ENCODE peak calls at places on chromosomes 4 and X, in five cellular contexts. T is cardiac fibroblast, Z is hepatocyte, U is mammary epithelial cell, E is Panc1. I is an unnamed sample.

GRCh38 chr4:89111833-89112563 is 665 bp downstream of the TIGD2 start:
- DNase-seq in T (peak), E (no peak), U (peak), Z (peak), I (peak)

GRCh38 chr4:142701017-142701416 is 145.1 kb downstream of the INPP4B start:
- DNase-seq in U (no peak), Z (no peak), T (no peak), E (no peak), I (no peak)

GRCh38 chr4:100288167-100288566 is 97.9 kb upstream of the DDIT4L start:
- DNase-seq in T (peak), E (no peak), Z (no peak), U (peak), I (no peak)

GRCh38 chr4:124970011-124970410 is 257.5 kb upstream of the ANKRD50 start:
- DNase-seq in T (peak), Z (no peak), E (no peak), U (peak), I (no peak)

GRCh38 chrX:150547511-150548115 is 20.8 kb upstream of the MTM1 start:
- DNase-seq in E (no peak), U (no peak), Z (peak), T (peak), I (no peak)

GRCh38 chrX:123169247-123169901 is 14.7 kb upstream of the GRIA3 start:
- DNase-seq in E (no peak), Z (peak), T (no peak), U (peak), I (no peak)

GRCh38 chr4:89136525-89136924 is 25.2 kb downstream of the TIGD2 start:
- DNase-seq in T (peak), Z (peak), E (no peak), U (peak), I (no peak)

GRCh38 chrX:37871626-37872302 is 24.4 kb upstream of the DYNLT3 start:
- DNase-seq in T (peak), Z (peak), E (peak), U (peak), I (peak)

GRCh38 chr4:3136454-3136853 is 62.0 kb downstream of the HTT start:
- DNase-seq in U (no peak), T (peak), Z (no peak), E (no peak), I (no peak)

GRCh38 chr4:125434136-125434535 is 119.4 kb downstream of the FAT4 start:
- DNase-seq in Z (no peak), U (no peak), E (no peak), T (peak), I (no peak)

GRCh38 chr4:119190354-119190753 is 22.2 kb upstream of the USP53 start:
- DNase-seq in U (no peak), T (no peak), E (no peak), Z (no peak), I (no peak)

GRCh38 chr4:97116511-97116910 is 1026.8 kb downstream of the STPG2 start:
- DNase-seq in T (no peak), Z (no peak), U (no peak), E (no peak), I (no peak)

GRCh38 chrX:16213970-16214369 is 46.7 kb downstream of the MAGEB17 start:
- DNase-seq in U (no peak), T (peak), Z (no peak), E (no peak), I (no peak)

GRCh38 chr4:186723207-186724047 is at the start of gene FAT1:
- DNase-seq in Z (peak), T (peak), U (peak), E (no peak), I (peak)

GRCh38 chrX:30904632-30905031 is 15.6 kb upstream of the TAB3 start:
- DNase-seq in Z (no peak), T (no peak), U (peak), E (no peak), I (peak)

GRCh38 chr4:34733185-34733916 is 1511.0 kb downstream of the ARAP2 start:
- DNase-seq in T (no peak), U (no peak), E (no peak), Z (peak), I (peak)

GRCh38 chrX:17036172-17036961 is 89.9 kb downstream of the REPS2 start:
- DNase-seq in U (no peak), T (no peak), E (no peak), Z (no peak), I (no peak)

GRCh38 chr4:89023140-89023539 is 33.8 kb downstream of the FAM13A start:
- DNase-seq in E (no peak), T (no peak), Z (no peak), U (no peak), I (peak)

GRCh38 chrX:35076061-35076460 is 133.5 kb downstream of the FAM47B start:
- DNase-seq in U (peak), T (no peak), E (no peak), Z (no peak), I (no peak)

GRCh38 chr4:150903603-150904002 is 111.5 kb downstream of the LRBA start:
- DNase-seq in T (no peak), E (no peak), U (no peak), Z (no peak), I (no peak)

GRCh38 chr4:128635939-128636551 is 173.5 kb upstream of the JADE1 start:
- DNase-seq in Z (no peak), E (no peak), T (no peak), U (no peak), I (no peak)

GRCh38 chr4:110589297-110589696 is 33.6 kb downstream of the PITX2 start:
- DNase-seq in U (no peak), T (peak), Z (no peak), E (no peak), I (peak)

GRCh38 chr4:167222098-167222497 is 12.2 kb downstream of the SPOCK3 start:
- DNase-seq in T (no peak), Z (no peak), U (no peak), E (no peak), I (no peak)

GRCh38 chr4:100299019-100299418 is 108.8 kb upstream of the DDIT4L start:
- DNase-seq in T (peak), U (peak), Z (peak), E (no peak), I (peak)

GRCh38 chr4:83083925-83084475 is 30.5 kb downstream of the PLAC8 start:
- DNase-seq in T (no peak), Z (no peak), E (no peak), U (no peak), I (peak)

GRCh38 chr4:139144911-139145551 is 32.0 kb downstream of the ELF2 start:
- DNase-seq in T (no peak), U (no peak), E (no peak), Z (peak), I (peak)

GRCh38 chrX:2425281-2426071 is 75.3 kb downstream of the DHRSX start:
- DNase-seq in E (no peak), T (no peak), U (no peak), Z (no peak), I (no peak)

GRCh38 chr4:173735055-173735454 is 205.0 kb upstream of the HAND2 start:
- DNase-seq in T (peak), E (no peak), Z (no peak), U (peak), I (no peak)

GRCh38 chr4:56799291-56799823 is 22.1 kb downstream of the SPINK2 start:
- DNase-seq in U (no peak), E (no peak), T (peak), Z (no peak), I (no peak)

GRCh38 chr4:104451573-104451972 is 43.1 kb downstream of the CXXC4 start:
- DNase-seq in E (peak), T (no peak), U (peak), Z (peak), I (peak)

GRCh38 chr4:55468724-55469123 is 73.0 kb downstream of the TMEM165 start:
- DNase-seq in E (peak), U (peak), T (peak), Z (no peak), I (peak)

GRCh38 chr4:41119867-41120295 is 94.5 kb downstream of the APBB2 start:
- DNase-seq in T (no peak), U (no peak), E (no peak), Z (no peak), I (no peak)

GRCh38 chr4:41122775-41123174 is 91.6 kb downstream of the APBB2 start:
- DNase-seq in T (no peak), U (no peak), E (no peak), Z (no peak), I (no peak)

GRCh38 chr4:41121906-41122305 is 92.4 kb downstream of the APBB2 start:
- DNase-seq in E (no peak), T (no peak), U (no peak), Z (no peak), I (peak)

GRCh38 chr4:41122309-41122708 is 92.0 kb downstream of the APBB2 start:
- DNase-seq in T (no peak), Z (no peak), E (no peak), U (no peak), I (no peak)

GRCh38 chr4:41120297-41121217 is 93.8 kb downstream of the APBB2 start:
- DNase-seq in E (no peak), Z (peak), U (peak), T (peak), I (peak)
- H3K4me3 ChIP-seq in E (no peak), Z (no peak), U (no peak), T (no peak), I (peak)

GRCh38 chr4:53704329-53704728 is 113.0 kb upstream of the LNX1 start:
- DNase-seq in Z (no peak), U (no peak), T (no peak), E (no peak), I (no peak)

GRCh38 chr4:53705972-53706371 is 114.7 kb upstream of the LNX1 start:
- DNase-seq in E (no peak), T (no peak), U (no peak), Z (no peak), I (no peak)

GRCh38 chr4:53705151-53705764 is 114.0 kb upstream of the LNX1 start:
- DNase-seq in U (no peak), E (no peak), Z (no peak), T (no peak), I (no peak)

GRCh38 chr4:53702334-53703266 is 111.3 kb upstream of the LNX1 start:
- DNase-seq in T (peak), U (peak), Z (peak), E (no peak), I (peak)

GRCh38 chr4:53703267-53703655 is 112.0 kb upstream of the LNX1 start:
- DNase-seq in E (no peak), U (no peak), Z (no peak), T (no peak), I (no peak)
- H3K4me3 ChIP-seq in E (no peak), U (no peak), Z (no peak), T (no peak), I (peak)

GRCh38 chr4:154478547-154478946 is 13.1 kb downstream of the DCHS2 start:
- DNase-seq in T (no peak), Z (no peak), U (no peak), E (no peak), I (no peak)
- H3K4me3 ChIP-seq in T (no peak), Z (no peak), U (no peak), E (no peak), I (no peak)

GRCh38 chr4:185534850-185535761 is at the start of gene PDLIM3:
- DNase-seq in Z (peak), T (peak), E (no peak), U (peak), I (peak)

GRCh38 chr4:185532795-185533324 is 2.4 kb downstream of the PDLIM3 start:
- DNase-seq in E (no peak), Z (no peak), T (no peak), U (no peak), I (peak)

GRCh38 chr4:185534534-185534849 is 815 bp downstream of the PDLIM3 start:
- DNase-seq in E (no peak), Z (no peak), U (no peak), T (no peak), I (no peak)

GRCh38 chr4:185538806-185539205 is 3.5 kb upstream of the PDLIM3 start:
- DNase-seq in U (no peak), Z (no peak), E (no peak), T (no peak), I (no peak)

GRCh38 chr4:185535818-185536729 is 767 bp upstream of the PDLIM3 start:
- DNase-seq in U (peak), E (no peak), Z (no peak), T (peak), I (no peak)
- H3K4me3 ChIP-seq in U (peak), E (peak), Z (peak), T (peak), I (peak)

DNA sequence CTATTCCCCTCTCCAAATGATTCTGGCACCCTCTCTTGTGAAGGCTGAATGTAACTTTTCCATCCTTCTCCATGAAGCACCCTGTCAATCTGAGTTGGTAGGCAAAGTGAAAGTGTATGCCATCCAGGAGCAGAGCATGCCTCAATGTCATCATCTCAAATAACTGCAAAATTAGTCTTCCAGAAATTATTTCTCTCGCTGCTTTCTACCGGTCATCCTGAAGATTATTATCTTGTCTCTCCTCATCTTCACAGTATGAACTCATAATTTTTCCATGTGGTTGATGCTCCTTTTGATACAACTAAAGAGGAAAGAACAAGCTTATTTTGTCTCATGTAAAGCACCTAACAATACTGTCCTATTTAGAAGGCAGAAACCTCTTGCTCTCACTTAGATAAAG is 285.5 kb upstream of the PCDH7 start:
- DNase-seq in E (no peak), T (no peak), Z (no peak), U (no peak), I (no peak)
- H3K4me3 ChIP-seq in E (no peak), T (no peak), Z (no peak), U (no peak), I (no peak)

DNA sequence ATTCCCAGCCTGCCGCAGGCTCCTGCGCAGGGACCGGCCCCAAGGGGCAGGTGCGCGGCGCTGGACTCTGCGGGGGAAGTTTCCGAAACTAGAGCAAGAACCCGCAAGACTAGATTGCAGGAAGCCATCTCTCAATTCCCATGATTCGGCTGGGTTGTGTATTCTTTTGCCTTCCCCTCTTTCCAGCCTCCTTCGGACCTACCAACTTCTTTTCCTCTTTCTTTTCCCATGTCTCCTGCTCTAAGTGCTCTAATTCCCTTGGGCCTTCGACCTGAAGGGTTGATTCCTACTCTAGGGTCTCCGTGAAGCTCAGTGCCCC is 645 bp upstream of the OPHN1 start:
- DNase-seq in U (no peak), Z (no peak), T (no peak), E (no peak), I (no peak)
- H3K4me3 ChIP-seq in U (peak), Z (peak), T (peak), E (peak), I (peak)

DNA sequence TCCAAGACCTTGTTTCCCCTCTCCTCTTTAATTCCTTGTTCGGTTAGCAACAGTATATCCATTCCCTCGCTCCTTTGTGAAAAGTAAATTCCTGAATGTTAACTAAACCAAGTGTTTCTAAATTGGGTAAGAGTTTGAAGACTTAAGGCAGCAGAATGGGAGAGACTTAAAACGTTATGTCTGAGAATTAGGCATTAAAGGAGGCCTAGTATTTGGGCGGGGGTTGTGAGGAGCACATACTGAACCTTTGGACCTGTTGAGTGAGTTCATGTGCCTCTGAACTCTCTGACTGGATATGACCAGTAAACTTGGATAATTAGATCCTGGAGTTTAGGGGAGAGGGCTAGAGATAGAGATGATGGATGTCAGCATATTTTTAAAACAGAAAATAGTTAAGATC is 1.2 kb downstream of the MSMO1 start:
- DNase-seq in U (no peak), E (no peak), T (no peak), Z (peak), I (no peak)
- H3K4me3 ChIP-seq in U (peak), E (peak), T (peak), Z (peak), I (peak)

GRCh38 chr4:123589361-123589760 is 192.8 kb downstream of the SPRY1 start:
- DNase-seq in E (no peak), U (no peak), T (no peak), Z (no peak), I (no peak)

GRCh38 chr4:123591875-123592274 is 195.3 kb downstream of the SPRY1 start:
- DNase-seq in U (no peak), T (no peak), E (no peak), Z (no peak), I (no peak)

GRCh38 chr4:123585111-123585510 is 188.5 kb downstream of the SPRY1 start:
- DNase-seq in T (no peak), E (no peak), U (no peak), Z (no peak), I (no peak)

GRCh38 chr4:123588631-123589223 is 192.1 kb downstream of the SPRY1 start:
- DNase-seq in E (no peak), Z (peak), T (peak), U (peak), I (peak)

DNA sequence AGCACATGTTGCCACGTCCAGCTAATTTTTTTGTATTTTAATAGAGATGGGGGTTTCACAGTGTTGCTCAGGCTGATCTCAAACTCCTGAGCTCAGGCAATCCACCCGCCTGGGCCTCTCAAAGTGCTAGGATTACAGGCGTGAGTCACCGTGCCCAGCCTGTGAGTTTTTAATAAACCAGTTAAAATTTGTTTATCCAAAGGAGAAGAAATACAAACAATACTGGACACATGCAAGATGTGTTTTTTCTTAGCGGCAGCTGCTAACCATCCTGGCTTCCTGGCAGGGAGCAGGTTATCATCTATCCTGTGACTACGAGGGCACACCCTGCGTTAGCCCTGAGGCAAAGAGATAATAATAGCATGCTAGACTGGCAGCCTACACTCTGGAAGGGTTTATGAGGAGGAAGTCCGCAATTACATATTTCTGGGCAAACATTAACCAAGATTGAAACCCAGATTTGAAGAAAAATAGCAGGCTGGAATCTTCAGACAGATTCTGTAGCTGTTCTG is 191.4 kb downstream of the SPRY1 start:
- DNase-seq in E (peak), U (peak), T (peak), Z (peak), I (peak)
- H3K4me3 ChIP-seq in E (no peak), U (no peak), T (no peak), Z (no peak), I (peak)

DNA sequence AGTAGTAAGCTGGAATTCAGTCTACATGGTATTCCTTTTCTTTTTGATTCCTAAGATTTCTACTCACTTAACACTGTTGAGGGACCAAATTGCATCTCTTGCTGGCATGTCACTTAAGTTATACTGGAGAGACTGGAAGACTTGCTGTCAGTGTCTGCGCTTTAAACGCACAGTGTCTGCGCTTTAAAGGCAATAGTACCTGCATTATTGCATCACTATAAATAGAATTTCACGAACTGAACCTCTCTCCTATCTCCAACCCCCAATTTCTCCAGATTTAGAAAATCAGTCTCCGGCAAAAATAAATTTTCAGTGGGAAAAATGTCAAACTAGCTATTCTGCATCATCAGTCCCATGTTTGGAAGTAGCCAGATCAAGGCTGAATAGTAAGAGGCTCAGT is 21.2 kb downstream of the SMAD1 start:
- DNase-seq in E (no peak), U (no peak), T (no peak), Z (no peak), I (no peak)
- H3K4me3 ChIP-seq in E (no peak), U (no peak), T (no peak), Z (no peak), I (no peak)

DNA sequence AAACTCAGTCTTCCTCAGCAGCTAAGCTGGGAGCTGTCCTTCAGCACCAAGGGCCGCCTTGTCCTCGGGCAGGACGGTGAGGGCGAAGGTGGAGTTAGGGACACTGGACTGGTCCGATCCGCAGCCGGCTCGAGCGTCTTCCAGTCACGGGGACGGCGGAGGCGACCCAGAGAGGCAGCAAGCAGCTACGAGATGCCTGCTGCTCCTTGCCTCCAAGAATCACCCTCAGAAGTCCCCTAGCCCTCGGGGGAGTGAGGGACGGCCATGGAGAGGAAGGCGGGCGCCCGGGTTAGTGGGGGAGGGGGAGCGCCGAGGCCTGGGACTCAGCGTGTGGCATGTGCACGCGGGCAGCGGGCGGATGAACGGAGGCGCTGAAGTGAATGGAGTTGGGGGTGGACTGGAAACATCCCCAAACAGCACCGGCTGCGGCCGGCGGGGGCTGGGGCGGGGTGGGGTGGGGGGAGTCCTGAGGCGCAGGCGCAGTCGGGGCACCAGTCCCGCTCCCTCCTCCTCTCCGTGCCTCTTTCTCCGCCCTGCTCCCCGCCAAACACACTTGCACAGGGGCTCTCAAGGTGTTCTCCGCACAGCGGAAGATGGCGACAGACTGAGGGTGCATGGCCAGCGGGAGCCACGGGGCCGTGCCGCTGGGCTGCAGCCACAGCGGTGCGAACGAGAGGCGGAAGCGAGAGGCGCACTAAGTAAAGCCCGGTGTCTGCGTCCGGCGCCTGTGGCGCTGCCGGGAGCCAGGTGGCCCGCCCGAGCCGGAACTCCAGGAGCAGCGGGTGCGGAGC is at the start of gene NALF2:
- DNase-seq in E (no peak), Z (peak), U (peak), T (peak), I (peak)
- H3K4me3 ChIP-seq in E (peak), Z (peak), U (no peak), T (peak), I (no peak)